ENCODE peak calls at places on chromosomes 5 and 9, in five cellular contexts. C is mammary epithelial cell; B is CD8-positive, alpha-beta T cell; V is transverse colon; P is tibial artery. Q is an unnamed sample.
A peak's percentile ranks its signal among the peaks of the same experiment; 100 is the strongest.

GRCh38 chr5:39517800-39518199 is 93.0 kb upstream of the DAB2 start:
- DNase-seq in B (no peak), V (no peak), C (peak; percentile 23), P (no peak), Q (no peak)

GRCh38 chr9:79134654-79135053 is 437.1 kb upstream of the TLE4 start:
- DNase-seq in P (no peak), V (no peak), C (peak; percentile 5), B (no peak), Q (no peak)

GRCh38 chr5:141841376-141841775 is 36.8 kb downstream of the PCDH1 start:
- DNase-seq in P (no peak), V (peak; percentile 90), C (no peak), B (no peak), Q (no peak)

GRCh38 chr5:176724472-176724871 is 77.2 kb downstream of the TSPAN17 start:
- DNase-seq in C (no peak), P (no peak), V (no peak), B (no peak), Q (no peak)

GRCh38 chr5:93593476-93594060 is 10.5 kb downstream of the NR2F1 start:
- DNase-seq in P (no peak), B (no peak), C (no peak), V (no peak), Q (no peak)

GRCh38 chr9:72149231-72149975 is at the start of gene GDA:
- DNase-seq in V (peak; percentile 70), C (peak; percentile 30), P (no peak), B (no peak), Q (no peak)

GRCh38 chr9:87546704-87547103 is 49.0 kb downstream of the DAPK1 start:
- DNase-seq in C (peak; percentile 81), V (no peak), P (no peak), B (no peak), Q (no peak)

GRCh38 chr5:5688925-5689310 is 266.4 kb downstream of the ICE1 start:
- DNase-seq in P (no peak), V (no peak), C (no peak), B (no peak), Q (no peak)

GRCh38 chr5:155616779-155617392 is 603.3 kb downstream of the KIF4B start:
- DNase-seq in C (peak; percentile 14), B (peak; percentile 22), P (no peak), V (peak; percentile 62), Q (peak; percentile 16)

GRCh38 chr9:132818588-132818987 is 59.5 kb downstream of the AK8 start:
- DNase-seq in P (no peak), B (no peak), V (no peak), C (no peak), Q (no peak)

GRCh38 chr5:58778888-58779287 is 196.0 kb downstream of the RAB3C start:
- DNase-seq in P (no peak), V (no peak), C (no peak), B (no peak), Q (no peak)

GRCh38 chr9:124248066-124248465 is 9.7 kb upstream of the NEK6 start:
- DNase-seq in C (no peak), B (no peak), V (no peak), P (peak; percentile 34), Q (no peak)

GRCh38 chr5:54703091-54703490 is 185.5 kb downstream of the SNX18 start:
- DNase-seq in B (no peak), C (peak; percentile 44), P (peak; percentile 77), V (no peak), Q (no peak)

GRCh38 chr9:125949721-125950465 is 202.7 kb downstream of the PBX3 start:
- DNase-seq in V (no peak), C (no peak), B (no peak), P (no peak), Q (no peak)

GRCh38 chr5:159883522-159883950 is 32.7 kb upstream of the ADRA1B start:
- DNase-seq in V (no peak), C (peak; percentile 66), B (no peak), P (peak; percentile 76), Q (no peak)

GRCh38 chr9:131657031-131657377 is 82.9 kb downstream of the RAPGEF1 start:
- DNase-seq in C (no peak), V (peak; percentile 47), B (no peak), P (no peak), Q (no peak)

GRCh38 chr5:14816374-14816998 is 55.1 kb downstream of the ANKH start:
- DNase-seq in B (no peak), P (no peak), V (no peak), C (peak; percentile 61), Q (no peak)

GRCh38 chr9:98168952-98169488 is 23.4 kb downstream of the CORO2A start:
- DNase-seq in B (no peak), C (peak; percentile 70), P (no peak), V (peak; percentile 63), Q (no peak)

GRCh38 chr9:134243778-134244467 is 79.6 kb upstream of the RNU6ATAC start:
- DNase-seq in V (peak; percentile 50), C (peak; percentile 10), P (no peak), B (no peak), Q (no peak)

GRCh38 chr9:38035873-38036272 is 33.2 kb downstream of the SHB start:
- DNase-seq in B (no peak), V (no peak), P (no peak), C (peak; percentile 71), Q (no peak)

DNA sequence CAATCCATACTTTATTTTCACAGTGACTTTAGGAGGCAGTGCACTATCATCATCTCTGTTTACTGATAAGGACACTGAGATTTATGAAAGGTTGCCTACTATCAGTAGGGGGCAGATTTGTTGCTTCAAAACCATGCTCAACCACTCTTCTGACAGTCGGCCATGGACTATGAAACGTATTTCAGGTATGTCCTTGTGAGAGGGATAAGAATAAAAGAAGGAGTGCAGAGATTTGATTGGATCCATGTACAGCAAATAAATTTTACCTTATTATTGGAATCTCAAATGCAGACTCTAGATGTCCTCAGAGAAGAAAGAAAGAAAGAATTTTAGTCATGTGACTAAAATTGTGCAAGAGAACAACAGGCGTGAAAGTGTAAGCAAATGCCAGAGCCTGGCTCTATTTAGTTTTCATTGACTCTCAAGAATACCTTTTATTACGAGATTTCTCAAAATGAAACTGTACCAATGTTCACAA is 296.6 kb upstream of the RASA1 start:
- DNase-seq in P (no peak), B (no peak), C (peak; percentile 3), V (no peak), Q (no peak)
- TF ChIP-seq CTCF in P (no peak), B (peak; percentile 21), C (peak; percentile 22), V (no peak), Q (peak; percentile 8)

GRCh38 chr9:4099961-4100360 is 199.9 kb downstream of the GLIS3 start:
- DNase-seq in P (no peak), C (no peak), B (no peak), V (no peak), Q (no peak)

GRCh38 chr9:4096121-4096520 is 203.7 kb downstream of the GLIS3 start:
- DNase-seq in V (no peak), C (no peak), P (no peak), B (no peak), Q (no peak)

GRCh38 chr9:4097490-4097889 is 202.4 kb downstream of the GLIS3 start:
- DNase-seq in C (no peak), V (no peak), P (no peak), B (no peak), Q (no peak)

GRCh38 chr9:4102078-4102477 is 197.8 kb downstream of the GLIS3 start:
- DNase-seq in C (no peak), B (no peak), P (no peak), V (no peak), Q (no peak)

GRCh38 chr9:4097991-4098390 is 201.9 kb downstream of the GLIS3 start:
- DNase-seq in B (no peak), V (no peak), C (no peak), P (no peak), Q (no peak)
- H3K27ac ChIP-seq in B (no peak overlapping the region), V (no peak overlapping the region), C (no peak overlapping the region), P (no peak overlapping the region), Q (no peak overlapping the region)

GRCh38 chr9:31137151-31137849 is 1247.1 kb upstream of the ACO1 start:
- DNase-seq in B (no peak), V (no peak), P (no peak), C (peak; percentile 98), Q (no peak)

GRCh38 chr9:31137850-31138160 is 1246.6 kb upstream of the ACO1 start:
- DNase-seq in V (no peak), C (peak; percentile 57), B (no peak), P (no peak), Q (no peak)

GRCh38 chr9:31136524-31136923 is 1247.9 kb upstream of the ACO1 start:
- DNase-seq in P (no peak), V (no peak), B (no peak), C (peak; percentile 11), Q (no peak)

GRCh38 chr9:31142456-31142855 is 1242.0 kb upstream of the ACO1 start:
- DNase-seq in C (no peak), B (no peak), V (no peak), P (no peak), Q (no peak)

DNA sequence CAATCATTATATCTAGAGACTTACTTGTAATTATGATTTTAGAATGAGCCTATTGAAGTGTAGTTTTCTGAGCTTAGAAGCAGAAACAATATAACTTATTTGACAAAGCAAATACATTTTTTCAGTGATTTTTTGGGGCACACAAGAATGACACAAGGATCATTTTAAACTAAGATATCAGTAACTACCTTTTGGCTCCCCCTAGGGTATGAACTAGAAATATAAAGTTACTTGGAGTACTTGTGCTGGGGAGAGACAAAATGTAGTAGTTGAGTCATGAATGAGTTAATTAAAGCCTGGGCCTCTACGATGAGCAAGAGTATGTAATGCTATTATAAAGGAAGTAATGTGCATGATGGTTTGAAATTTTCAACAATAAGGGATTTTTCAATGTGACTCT is 1244.1 kb upstream of the ACO1 start:
- DNase-seq in B (no peak), V (no peak), C (peak; percentile 68), P (no peak), Q (no peak)
- TF ChIP-seq CTCF in B (no peak), V (peak; percentile 22), C (peak; percentile 29), P (no peak), Q (peak; percentile 36)

GRCh38 chr9:120923620-120924328 is 2.8 kb downstream of the TRAF1 start:
- DNase-seq in C (no peak), P (no peak), B (no peak), V (peak; percentile 0), Q (no peak)

GRCh38 chr9:120921751-120922181 is 4.8 kb downstream of the TRAF1 start:
- DNase-seq in V (no peak), C (no peak), B (no peak), P (no peak), Q (no peak)

GRCh38 chr9:120924698-120925534 is 1.7 kb downstream of the TRAF1 start:
- DNase-seq in P (no peak), B (no peak), V (no peak), C (no peak), Q (no peak)

GRCh38 chr9:120920495-120921178 is 6.0 kb downstream of the TRAF1 start:
- DNase-seq in B (no peak), C (no peak), V (no peak), P (no peak), Q (no peak)

DNA sequence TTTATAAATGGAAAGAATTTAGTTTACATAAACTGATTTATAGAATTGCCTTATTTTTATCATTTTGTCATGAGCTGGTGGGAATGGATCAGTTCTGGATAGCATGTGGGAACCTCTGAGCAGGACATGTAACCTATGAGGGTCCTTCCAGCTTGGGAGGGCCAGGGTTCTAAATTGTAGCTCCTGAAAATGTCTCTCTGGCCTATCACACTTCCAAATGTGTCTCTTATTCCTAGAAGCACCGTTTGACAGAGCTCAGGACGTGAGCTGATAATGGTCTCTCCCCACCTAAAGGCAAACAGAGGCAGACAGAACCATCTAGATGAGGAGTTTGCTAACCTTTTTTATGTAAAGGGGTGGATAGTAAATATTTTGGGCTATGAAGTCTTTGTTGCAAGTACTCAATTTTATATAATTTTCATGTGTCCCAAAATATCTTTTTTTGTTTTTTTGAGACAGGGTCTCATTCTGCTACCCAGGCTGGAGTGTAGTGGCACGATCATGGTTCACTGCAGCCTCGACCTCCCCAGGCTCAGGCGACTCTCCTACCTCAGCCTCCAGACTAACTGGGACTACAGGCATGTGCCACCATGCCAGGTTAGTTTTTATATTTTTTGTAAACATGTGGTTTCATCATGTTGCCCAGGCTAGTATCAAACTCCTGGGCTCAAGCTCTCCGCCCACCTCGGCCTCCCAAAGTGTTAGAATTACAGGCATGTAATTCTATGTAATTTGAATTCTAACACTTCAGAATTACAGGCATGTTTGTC is 4.0 kb downstream of the TRAF1 start:
- DNase-seq in V (peak; percentile 4), P (no peak), C (no peak), B (no peak), Q (no peak)
- H3K27ac ChIP-seq in V (peak overlapping the region; percentile 63), P (peak overlapping the region; percentile 94), C (no peak overlapping the region), B (peak overlapping the region; percentile 35), Q (peak overlapping the region; percentile 100)

Q was measured in CD4-positive, alpha-beta T cell.